ENCODE peak calls at places on chromosome 21, in eight cellular contexts. U, R, O, Z, H, Q, I and M are unnamed samples.

GRCh38 chr21:43287111-43287973 is 118.5 kb downstream of the CRYAA start:
- DNase-seq in U (no peak), R (peak), O (no peak), Z (no peak), H (no peak), Q (no peak), I (no peak), M (peak)

GRCh38 chr21:39363607-39364555 is 15.0 kb upstream of the HMGN1 start:
- DNase-seq in U (no peak), R (no peak), O (no peak), Z (no peak), H (no peak), Q (no peak), I (no peak), M (no peak)

GRCh38 chr21:20997633-20998455 is at the start of gene NCAM2:
- DNase-seq in U (peak), R (no peak), O (no peak), Z (no peak), H (peak), Q (peak), I (no peak), M (peak)

GRCh38 chr21:17636711-17637110 is 24.0 kb upstream of the BTG3 start:
- DNase-seq in U (no peak), R (no peak), O (no peak), Z (no peak), H (peak), Q (peak), I (no peak), M (no peak)

GRCh38 chr21:32828908-32829307 is 57.4 kb upstream of the PAXBP1 start:
- DNase-seq in U (no peak), R (no peak), O (no peak), Z (no peak), H (no peak), Q (no peak), I (no peak), M (no peak)

GRCh38 chr21:29678616-29679015 is 261.2 kb downstream of the GRIK1 start:
- DNase-seq in U (peak), R (no peak), O (no peak), Z (no peak), H (no peak), Q (peak), I (no peak), M (peak)

GRCh38 chr21:23887709-23888303 is 1719.5 kb downstream of the MRPL39 start:
- DNase-seq in U (no peak), R (no peak), O (no peak), Z (no peak), H (no peak), Q (no peak), I (no peak), M (no peak)

GRCh38 chr21:28421716-28422480 is 570.8 kb downstream of the LTN1 start:
- DNase-seq in U (peak), R (no peak), O (no peak), Z (no peak), H (no peak), Q (peak), I (no peak), M (peak)

GRCh38 chr21:40548134-40548533 is 298.8 kb downstream of the DSCAM start:
- DNase-seq in U (no peak), R (no peak), O (no peak), Z (no peak), H (no peak), Q (no peak), I (no peak), M (no peak)

GRCh38 chr21:43025636-43026180 is 49.9 kb downstream of the CBS start:
- DNase-seq in U (peak), R (no peak), O (no peak), Z (no peak), H (no peak), Q (no peak), I (no peak), M (peak)

GRCh38 chr21:37172646-37173045 is 94.5 kb downstream of the VPS26C start:
- DNase-seq in U (no peak), R (no peak), O (no peak), Z (no peak), H (no peak), Q (no peak), I (no peak), M (no peak)

GRCh38 chr21:43343992-43344886 is 82.7 kb downstream of the SIK1 start:
- DNase-seq in U (no peak), R (no peak), O (no peak), Z (no peak), H (no peak), Q (no peak), I (peak), M (peak)

GRCh38 chr21:33392586-33392985 is 10.6 kb upstream of the IFNGR2 start:
- DNase-seq in U (no peak), R (no peak), O (no peak), Z (no peak), H (no peak), Q (no peak), I (no peak), M (no peak)

GRCh38 chr21:24729568-24729967 is 877.7 kb downstream of the MRPL39 start:
- DNase-seq in U (no peak), R (no peak), O (no peak), Z (no peak), H (no peak), Q (no peak), I (no peak), M (no peak)

GRCh38 chr21:43338951-43339350 is 88.0 kb downstream of the SIK1 start:
- DNase-seq in U (no peak), R (no peak), O (no peak), Z (no peak), H (no peak), Q (no peak), I (no peak), M (no peak)

GRCh38 chr21:43740497-43741156 is 21.7 kb downstream of the PDXK start:
- DNase-seq in U (peak), R (peak), O (no peak), Z (no peak), H (no peak), Q (peak), I (peak), M (peak)

GRCh38 chr21:27519357-27519756 is 552.5 kb upstream of the ADAMTS5 start:
- DNase-seq in U (peak), R (no peak), O (no peak), Z (no peak), H (no peak), Q (peak), I (no peak), M (peak)

GRCh38 chr21:40049031-40049958 is 182.1 kb downstream of the PCP4 start:
- DNase-seq in U (no peak), R (no peak), O (no peak), Z (no peak), H (no peak), Q (no peak), I (no peak), M (no peak)

GRCh38 chr21:14241322-14241721 is 25.4 kb downstream of the RBM11 start:
- DNase-seq in U (no peak), R (no peak), O (no peak), Z (no peak), H (no peak), Q (no peak), I (no peak), M (no peak)

GRCh38 chr21:16891821-16892220 is 621.0 kb upstream of the CXADR start:
- DNase-seq in U (peak), R (peak), O (no peak), Z (no peak), H (no peak), Q (peak), I (no peak), M (peak)

GRCh38 chr21:33685613-33686197 is 43.4 kb downstream of the ITSN1 start:
- DNase-seq in U (peak), R (no peak), O (no peak), Z (no peak), H (no peak), Q (peak), I (no peak), M (peak)

GRCh38 chr21:20661221-20661620 is 337.0 kb upstream of the NCAM2 start:
- DNase-seq in U (no peak), R (no peak), O (no peak), Z (no peak), H (no peak), Q (no peak), I (no peak), M (no peak)

GRCh38 chr21:34553199-34553952 is 41.4 kb upstream of the KCNE1 start:
- DNase-seq in U (peak), R (no peak), O (no peak), Z (peak), H (no peak), Q (peak), I (no peak), M (peak)

DNA sequence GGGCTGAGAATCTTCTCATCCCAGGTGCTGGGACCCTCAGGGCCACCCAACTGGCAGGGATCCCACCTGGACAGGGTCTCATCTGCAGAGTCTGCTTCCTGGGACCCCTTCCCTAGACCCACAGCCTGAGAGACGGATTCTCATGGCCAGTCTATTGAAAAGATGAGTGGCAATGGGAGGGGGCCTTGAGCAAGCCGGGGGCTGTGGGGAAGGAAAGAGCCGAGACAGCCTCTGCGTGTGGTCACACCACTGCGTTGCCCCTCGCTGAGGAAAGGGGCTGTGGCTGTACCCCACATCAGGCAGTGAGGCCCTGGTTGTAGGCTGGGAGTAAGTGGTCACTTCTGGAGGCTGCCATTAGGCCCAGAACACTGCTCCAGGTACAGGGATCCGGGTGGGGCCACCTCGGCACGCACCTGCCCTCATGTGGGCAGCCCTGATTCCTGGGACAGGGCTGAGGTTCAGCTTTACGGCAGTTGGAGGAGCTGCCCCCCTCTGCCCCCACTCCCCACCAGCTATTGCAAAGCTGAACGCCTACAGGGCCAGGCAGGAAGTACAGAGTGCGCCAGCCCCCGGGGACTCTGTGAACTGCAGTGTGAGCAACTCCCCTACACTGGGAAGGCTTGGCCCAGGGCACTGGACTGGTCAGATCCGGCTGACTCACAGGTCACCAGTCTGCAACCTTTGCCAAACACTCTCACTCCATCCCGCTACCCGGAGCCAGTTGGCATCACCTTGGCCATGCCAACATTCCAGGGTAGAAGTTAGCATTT is 106.9 kb downstream of the RIPK4 start:
- DNase-seq in U (peak), R (peak), O (no peak), Z (no peak), H (no peak), Q (peak), I (no peak), M (peak)
- TF ChIP-seq CTCF in U (peak), R (no peak), O (no peak), Z (no peak), H (no peak), Q (peak), I (no peak), M (peak)

DNA sequence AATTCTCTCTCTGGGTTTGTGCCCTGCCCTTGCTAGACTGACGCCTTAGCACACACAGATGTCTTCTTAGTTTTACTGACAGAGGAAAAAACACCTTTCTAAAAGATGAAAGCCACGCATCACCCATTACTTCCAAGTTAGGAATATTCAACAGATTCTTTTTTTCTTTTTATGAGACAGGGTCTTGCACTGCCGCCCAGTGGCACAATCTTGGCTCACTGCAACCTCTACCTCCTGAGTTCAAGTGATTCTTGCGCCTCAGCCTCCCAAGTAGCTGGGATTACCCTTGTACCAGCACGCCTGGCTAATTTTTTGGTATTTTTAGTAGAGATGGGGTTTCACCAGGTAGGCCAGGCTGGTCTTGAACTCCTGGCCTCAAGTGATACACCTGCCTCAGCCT is 169.2 kb downstream of the APP start:
- DNase-seq in U (no peak), R (no peak), O (no peak), Z (no peak), H (no peak), Q (no peak), I (no peak), M (no peak)
- TF ChIP-seq CTCF in U (no peak), R (no peak), O (no peak), Z (no peak), H (no peak), Q (no peak), I (no peak), M (no peak)

GRCh38 chr21:45364464-45365185 is 40.3 kb upstream of the COL18A1 start:
- DNase-seq in U (peak), R (peak), O (no peak), Z (no peak), H (no peak), Q (peak), I (peak), M (peak)

GRCh38 chr21:45361033-45361997 is 43.6 kb upstream of the COL18A1 start:
- DNase-seq in U (no peak), R (no peak), O (no peak), Z (no peak), H (peak), Q (no peak), I (no peak), M (no peak)

GRCh38 chr21:45363921-45364463 is 41.0 kb upstream of the COL18A1 start:
- DNase-seq in U (peak), R (peak), O (peak), Z (peak), H (peak), Q (peak), I (peak), M (peak)

GRCh38 chr21:45362748-45363145 is 42.2 kb upstream of the COL18A1 start:
- DNase-seq in U (no peak), R (no peak), O (no peak), Z (no peak), H (peak), Q (no peak), I (no peak), M (no peak)

GRCh38 chr21:45362077-45362747 is 42.8 kb upstream of the COL18A1 start:
- DNase-seq in U (no peak), R (no peak), O (no peak), Z (no peak), H (peak), Q (no peak), I (no peak), M (no peak)
- TF ChIP-seq CTCF in U (no peak), R (no peak), O (no peak), Z (no peak), H (no peak), Q (no peak), I (no peak), M (no peak)

GRCh38 chr21:45192332-45192731 is 95.4 kb downstream of the POFUT2 start:
- DNase-seq in U (no peak), R (no peak), O (no peak), Z (no peak), H (no peak), Q (no peak), I (no peak), M (no peak)
- TF ChIP-seq CTCF in U (no peak), R (no peak), O (no peak), Z (no peak), H (no peak), Q (no peak), I (no peak), M (peak)

DNA sequence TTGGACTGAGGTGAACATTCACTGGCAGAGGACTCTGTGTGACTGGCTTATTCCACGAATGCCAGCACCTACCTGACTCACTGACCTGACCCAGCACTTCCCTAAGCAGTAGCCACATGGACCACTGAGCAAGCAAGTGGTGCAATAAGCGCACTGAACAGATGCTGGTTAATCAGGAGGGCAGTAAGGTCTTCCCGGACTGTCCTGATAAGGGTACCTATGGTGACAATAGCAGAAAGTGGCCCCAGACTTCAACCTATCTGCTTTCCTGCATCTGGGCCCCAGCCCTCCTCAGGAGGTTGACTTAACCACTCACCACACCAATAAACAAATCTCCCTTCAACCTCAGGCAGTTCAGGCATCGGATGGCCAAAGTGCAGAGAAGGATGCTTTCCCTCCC is 65.7 kb downstream of the SETD4 start:
- DNase-seq in U (no peak), R (no peak), O (no peak), Z (no peak), H (no peak), Q (no peak), I (no peak), M (no peak)
- TF ChIP-seq CTCF in U (no peak), R (no peak), O (no peak), Z (no peak), H (no peak), Q (no peak), I (no peak), M (no peak)

GRCh38 chr21:31476551-31477120 is 132.6 kb upstream of the TIAM1 start:
- DNase-seq in U (peak), R (no peak), O (no peak), Z (no peak), H (no peak), Q (peak), I (peak), M (peak)
- TF ChIP-seq CTCF in U (peak), R (no peak), O (no peak), Z (no peak), H (peak), Q (peak), I (no peak), M (peak)

DNA sequence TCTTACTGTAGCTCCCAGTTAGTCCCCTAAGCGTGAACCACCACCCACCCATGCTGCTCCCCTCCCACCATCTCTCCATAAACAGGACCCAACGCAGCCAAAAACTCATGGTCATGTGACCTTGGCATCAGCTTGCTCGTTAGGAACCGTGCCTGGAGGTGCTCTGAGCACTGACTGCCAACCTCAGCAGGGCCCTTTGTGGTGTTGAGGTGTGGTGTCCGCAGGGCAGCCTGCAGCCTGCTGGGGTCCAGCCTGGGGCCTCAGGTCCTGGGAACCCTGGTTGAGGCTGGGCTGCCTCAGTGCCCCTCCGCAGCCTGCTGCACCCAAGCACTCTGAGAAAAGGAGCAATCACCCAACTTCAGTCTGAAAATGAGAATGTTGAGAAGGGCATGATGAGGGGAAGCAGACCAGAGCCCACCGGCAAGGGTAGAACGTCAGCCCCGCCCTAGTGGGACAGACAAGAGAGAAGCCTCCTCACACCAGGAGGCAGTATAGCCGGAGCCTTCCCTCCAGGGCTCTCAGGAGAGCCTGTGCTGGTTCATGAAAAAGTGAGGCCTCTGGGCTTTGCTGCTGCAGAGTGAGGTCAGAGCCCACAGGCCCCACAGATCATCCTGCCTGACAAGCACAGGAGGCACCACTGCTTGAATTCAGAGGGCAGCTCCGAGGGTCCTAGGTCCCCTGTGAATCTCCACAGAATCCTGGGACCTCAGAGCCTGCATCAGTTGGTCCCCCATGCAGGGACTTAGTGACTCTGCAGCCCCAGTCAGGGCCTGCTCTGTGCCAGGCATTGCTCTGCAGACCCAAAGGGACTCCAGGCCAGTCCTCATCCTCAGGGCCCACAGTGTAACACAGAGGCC is 4.9 kb upstream of the COL6A2 start:
- DNase-seq in U (no peak), R (no peak), O (peak), Z (no peak), H (no peak), Q (peak), I (no peak), M (no peak)
- TF ChIP-seq CTCF in U (no peak), R (no peak), O (no peak), Z (no peak), H (no peak), Q (peak), I (no peak), M (no peak)

GRCh38 chr21:38354231-38354630 is 97.4 kb downstream of the KCNJ15 start:
- DNase-seq in U (no peak), R (no peak), O (no peak), Z (no peak), H (no peak), Q (no peak), I (no peak), M (no peak)

GRCh38 chr21:38350681-38351080 is 93.9 kb downstream of the KCNJ15 start:
- DNase-seq in U (peak), R (no peak), O (no peak), Z (no peak), H (no peak), Q (no peak), I (no peak), M (peak)

GRCh38 chr21:38351961-38352521 is 95.2 kb downstream of the KCNJ15 start:
- DNase-seq in U (peak), R (peak), O (no peak), Z (no peak), H (no peak), Q (peak), I (peak), M (peak)

GRCh38 chr21:38351176-38351959 is 94.6 kb downstream of the KCNJ15 start:
- DNase-seq in U (no peak), R (no peak), O (no peak), Z (no peak), H (no peak), Q (peak), I (no peak), M (no peak)

DNA sequence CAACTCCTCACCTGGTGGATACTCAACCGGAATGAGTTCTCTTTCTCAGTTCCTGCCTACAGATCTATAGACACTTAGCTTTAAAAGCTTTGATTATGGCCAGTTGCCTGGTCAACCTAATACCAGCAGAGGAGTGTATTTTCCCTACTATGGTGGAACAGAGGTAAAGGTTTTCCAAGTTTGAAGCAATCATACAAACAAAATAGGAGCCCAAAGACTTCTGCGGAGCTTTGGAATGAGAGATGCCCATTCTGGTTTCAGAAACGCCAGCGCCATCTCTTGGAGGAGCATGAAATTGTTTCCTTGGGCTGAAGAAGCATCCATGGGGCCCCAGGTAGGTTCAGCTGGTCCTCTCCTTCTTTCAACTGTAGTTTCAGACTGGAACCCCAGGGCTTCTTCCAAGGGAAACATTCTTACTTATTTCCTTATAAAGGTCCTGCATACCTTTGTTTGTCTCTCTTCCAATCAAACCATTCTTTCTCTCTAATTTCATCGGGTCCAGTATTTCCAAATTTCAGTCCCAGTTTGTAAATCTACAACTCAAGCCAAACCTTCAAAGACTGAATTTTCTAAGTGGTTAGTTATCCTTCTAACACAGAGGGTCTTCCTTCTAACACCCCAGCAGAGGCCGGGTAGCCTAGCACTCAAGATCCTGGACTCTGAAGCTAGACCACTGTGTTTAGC is 95.9 kb downstream of the KCNJ15 start:
- DNase-seq in U (peak), R (peak), O (peak), Z (no peak), H (no peak), Q (peak), I (peak), M (peak)
- TF ChIP-seq CTCF in U (peak), R (peak), O (no peak), Z (peak), H (peak), Q (peak), I (peak), M (peak)

GRCh38 chr21:26267389-26267788 is 96.8 kb upstream of the APP start:
- DNase-seq in U (no peak), R (no peak), O (no peak), Z (no peak), H (no peak), Q (no peak), I (no peak), M (no peak)
- TF ChIP-seq CTCF in U (no peak), R (no peak), O (no peak), Z (no peak), H (no peak), Q (no peak), I (no peak), M (no peak)